ENCODE peak calls at places on chromosomes 13 and 19, in four cellular contexts. One of them, this sample, is unnamed.

GRCh38 chr19:45451181-45451849 is 16.5 kb upstream of the FOSB start:
- ATAC-seq in right cardiac atrium: peak
- ATAC-seq in mucosa of descending colon: peak
- ATAC-seq in thoracic aorta: no peak
- ATAC-seq in this sample: peak

GRCh38 chr13:26442541-26442940 is 114.9 kb upstream of the WASF3 start:
- ATAC-seq in right cardiac atrium: peak
- ATAC-seq in mucosa of descending colon: peak
- ATAC-seq in thoracic aorta: no peak
- ATAC-seq in this sample: peak

GRCh38 chr19:10852098-10852800 is 4.0 kb downstream of the C19orf38 start:
- ATAC-seq in right cardiac atrium: no peak
- ATAC-seq in mucosa of descending colon: no peak
- ATAC-seq in thoracic aorta: no peak
- ATAC-seq in this sample: no peak

GRCh38 chr13:30832845-30833332 is 73.2 kb upstream of the MEDAG start:
- ATAC-seq in right cardiac atrium: peak
- ATAC-seq in mucosa of descending colon: peak
- ATAC-seq in thoracic aorta: no peak
- ATAC-seq in this sample: no peak

GRCh38 chr19:36225219-36225892 is 10.4 kb downstream of the ZNF146 start:
- ATAC-seq in right cardiac atrium: no peak
- ATAC-seq in mucosa of descending colon: no peak
- ATAC-seq in thoracic aorta: no peak
- ATAC-seq in this sample: no peak

GRCh38 chr13:44068169-44068568 is 188.5 kb downstream of the LACC1 start:
- ATAC-seq in right cardiac atrium: no peak
- ATAC-seq in mucosa of descending colon: no peak
- ATAC-seq in thoracic aorta: peak
- ATAC-seq in this sample: peak

GRCh38 chr13:46113596-46113995 is 8.8 kb upstream of the CPB2 start:
- ATAC-seq in right cardiac atrium: no peak
- ATAC-seq in mucosa of descending colon: no peak
- ATAC-seq in thoracic aorta: no peak
- ATAC-seq in this sample: no peak

GRCh38 chr13:109415057-109415456 is 371.3 kb downstream of the IRS2 start:
- ATAC-seq in right cardiac atrium: no peak
- ATAC-seq in mucosa of descending colon: no peak
- ATAC-seq in thoracic aorta: no peak
- ATAC-seq in this sample: no peak

GRCh38 chr19:53037101-53038097 is 7.1 kb upstream of the ERVV-2 start:
- ATAC-seq in right cardiac atrium: peak
- ATAC-seq in mucosa of descending colon: no peak
- ATAC-seq in thoracic aorta: no peak
- ATAC-seq in this sample: no peak

GRCh38 chr19:44644391-44645016 is 794 bp downstream of the PVR start:
- ATAC-seq in right cardiac atrium: peak
- ATAC-seq in mucosa of descending colon: peak
- ATAC-seq in thoracic aorta: no peak
- ATAC-seq in this sample: peak

GRCh38 chr13:43546260-43546659 is 240.5 kb downstream of the ENOX1 start:
- ATAC-seq in right cardiac atrium: peak
- ATAC-seq in mucosa of descending colon: no peak
- ATAC-seq in thoracic aorta: no peak
- ATAC-seq in this sample: no peak

GRCh38 chr13:110263906-110264305 is 43.1 kb downstream of the COL4A1 start:
- ATAC-seq in right cardiac atrium: peak
- ATAC-seq in mucosa of descending colon: peak
- ATAC-seq in thoracic aorta: no peak
- ATAC-seq in this sample: peak

GRCh38 chr19:38919837-38920528 is 8.0 kb upstream of the CCER2 start:
- ATAC-seq in right cardiac atrium: no peak
- ATAC-seq in mucosa of descending colon: no peak
- ATAC-seq in thoracic aorta: no peak
- ATAC-seq in this sample: no peak
- H3K4me3 ChIP-seq in right cardiac atrium: no peak
- H3K4me3 ChIP-seq in mucosa of descending colon: no peak
- H3K4me3 ChIP-seq in thoracic aorta: no peak
- H3K4me3 ChIP-seq in this sample: no peak

DNA sequence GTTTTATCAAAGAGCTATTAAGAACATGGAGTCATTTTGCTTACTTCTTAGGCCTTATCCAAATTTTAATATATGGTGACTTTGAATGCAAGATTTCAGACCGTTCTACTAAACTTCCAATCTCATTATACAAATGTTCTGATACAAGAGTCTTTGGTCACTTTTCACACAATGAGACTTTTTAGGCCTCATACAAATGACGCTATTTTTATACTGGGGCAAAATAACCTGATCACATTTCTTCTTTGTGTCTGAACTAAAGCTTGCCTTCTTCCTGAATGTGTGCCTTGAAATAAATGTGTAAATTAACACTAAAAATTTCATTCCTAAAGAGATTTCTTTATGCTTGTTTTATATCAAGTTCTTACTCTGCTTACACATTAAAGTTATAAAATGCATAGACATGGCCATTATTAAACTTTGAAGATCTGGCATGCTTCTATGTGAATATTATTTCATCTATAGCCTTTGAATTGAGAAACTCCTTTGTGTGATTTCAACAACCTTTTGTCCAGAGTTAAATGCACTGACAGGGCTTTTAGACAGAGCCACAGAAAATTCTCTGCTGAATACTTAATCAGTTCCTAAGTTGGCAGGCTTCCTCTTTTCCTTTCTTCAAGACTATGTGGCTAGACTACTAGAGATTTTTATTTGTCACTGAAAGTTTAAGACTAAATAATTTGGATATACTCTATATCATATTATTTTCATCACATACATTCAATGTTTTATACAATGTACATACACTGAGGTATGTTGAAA is 86.1 kb downstream of the EDNRB start:
- ATAC-seq in right cardiac atrium: peak
- ATAC-seq in mucosa of descending colon: no peak
- ATAC-seq in thoracic aorta: no peak
- ATAC-seq in this sample: peak
- H3K4me3 ChIP-seq in right cardiac atrium: no peak
- H3K4me3 ChIP-seq in mucosa of descending colon: no peak
- H3K4me3 ChIP-seq in thoracic aorta: no peak
- H3K4me3 ChIP-seq in this sample: no peak

DNA sequence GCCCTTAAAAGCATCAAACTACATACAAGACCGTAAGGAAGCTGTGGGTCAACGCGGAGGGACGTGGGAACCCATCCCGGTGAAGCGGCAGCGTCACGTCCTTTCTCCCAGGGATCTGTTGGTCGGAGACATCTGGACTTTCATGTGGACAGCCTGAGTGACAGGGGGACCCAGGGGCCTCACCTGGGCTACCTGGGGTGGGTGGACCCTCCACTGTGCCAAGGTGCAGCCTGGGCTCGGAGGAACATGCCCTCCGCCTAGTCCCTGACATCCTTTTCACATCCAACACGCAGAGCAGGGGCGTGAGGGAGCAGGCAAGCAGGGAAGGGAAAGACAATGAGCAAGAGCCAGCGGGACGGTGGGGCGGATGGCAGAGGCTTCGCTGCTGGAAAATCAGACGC is 13.8 kb upstream of the GARIN5A start:
- ATAC-seq in right cardiac atrium: no peak
- ATAC-seq in mucosa of descending colon: no peak
- ATAC-seq in thoracic aorta: no peak
- ATAC-seq in this sample: no peak
- H3K4me3 ChIP-seq in right cardiac atrium: no peak
- H3K4me3 ChIP-seq in mucosa of descending colon: no peak
- H3K4me3 ChIP-seq in thoracic aorta: no peak
- H3K4me3 ChIP-seq in this sample: no peak

GRCh38 chr19:5627395-5627904 is 4.6 kb downstream of the SAFB start:
- ATAC-seq in right cardiac atrium: no peak
- ATAC-seq in mucosa of descending colon: no peak
- ATAC-seq in thoracic aorta: no peak
- ATAC-seq in this sample: no peak
- H3K4me3 ChIP-seq in right cardiac atrium: no peak
- H3K4me3 ChIP-seq in mucosa of descending colon: no peak
- H3K4me3 ChIP-seq in thoracic aorta: no peak
- H3K4me3 ChIP-seq in this sample: no peak

DNA sequence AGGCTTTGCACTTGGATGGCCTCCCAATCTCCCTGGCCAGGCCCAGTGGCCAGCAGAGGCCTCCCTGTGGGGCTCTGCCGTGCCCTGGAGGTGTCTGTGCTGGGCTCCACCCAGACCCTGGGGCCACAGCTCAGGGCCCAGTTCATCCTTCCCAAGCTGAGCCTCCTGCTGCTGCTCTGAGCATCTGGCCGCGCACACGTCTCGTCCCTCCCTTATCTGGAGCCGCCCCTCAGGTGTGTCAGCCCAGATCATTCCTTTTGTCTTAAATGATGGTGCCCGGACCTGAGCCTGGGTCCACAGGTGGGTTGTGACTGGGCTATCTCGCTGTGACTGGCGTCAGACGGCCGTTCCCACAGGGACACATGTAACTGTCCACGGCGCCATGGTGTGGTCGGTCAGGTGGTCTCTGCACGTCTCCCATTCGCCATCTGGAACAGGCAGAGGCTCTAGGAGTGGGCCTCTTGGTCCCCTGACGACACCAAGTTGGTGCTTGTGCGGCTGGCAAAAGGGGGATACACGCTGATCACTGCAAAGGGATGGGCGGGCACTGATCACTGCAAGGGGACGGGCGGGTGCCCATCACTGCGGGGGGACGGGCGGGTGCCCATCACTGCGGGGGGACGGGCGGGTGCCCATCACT is 14.3 kb upstream of the ZNF554 start:
- ATAC-seq in right cardiac atrium: no peak
- ATAC-seq in mucosa of descending colon: no peak
- ATAC-seq in thoracic aorta: no peak
- ATAC-seq in this sample: no peak
- H3K4me3 ChIP-seq in right cardiac atrium: no peak
- H3K4me3 ChIP-seq in mucosa of descending colon: no peak
- H3K4me3 ChIP-seq in thoracic aorta: no peak
- H3K4me3 ChIP-seq in this sample: no peak

GRCh38 chr19:47019431-47020041 is at the start of gene NPAS1:
- ATAC-seq in right cardiac atrium: peak
- ATAC-seq in mucosa of descending colon: peak
- ATAC-seq in thoracic aorta: no peak
- ATAC-seq in this sample: peak
- H3K4me3 ChIP-seq in right cardiac atrium: peak
- H3K4me3 ChIP-seq in mucosa of descending colon: no peak
- H3K4me3 ChIP-seq in thoracic aorta: peak
- H3K4me3 ChIP-seq in this sample: peak

This sample was measured in gastroesophageal sphincter.